ENCODE peak calls at places on chromosomes 11 and 22, in ten cellular contexts. Y is testis; O is heart right ventricle; J is hepatocyte; R is CD4-positive, alpha-beta T cell; V is colonic mucosa; C is Karpas-422; G is tibial nerve; T is adrenal gland; F is heart left ventricle. M is an unnamed sample. For H3K9me3, the result is how much of the 10 kb centered on the place peaks cover.

GRCh38 chr11:37632748-37633147 is 1034.7 kb upstream of the RAG2 start:
- DNase-seq in C (no peak), V (no peak), R (no peak), O (no peak), G (no peak), F (no peak), T (no peak), J (no peak), Y (no peak), M (no peak)

GRCh38 chr11:45154276-45154675 is 7.8 kb downstream of the PRDM11 start:
- DNase-seq in T (no peak), O (no peak), V (peak), F (no peak), G (no peak), J (no peak), Y (peak), R (no peak), C (no peak), M (no peak)

GRCh38 chr22:36619797-36620390 is 83.7 kb downstream of the CACNG2 start:
- DNase-seq in R (no peak), J (no peak), F (no peak), O (no peak), T (no peak), Y (no peak), G (no peak), V (no peak), C (peak), M (no peak)

GRCh38 chr11:72573380-72573949 is 100.8 kb downstream of the PDE2A start:
- DNase-seq in F (no peak), V (no peak), C (peak), Y (peak), J (peak), O (peak), R (no peak), T (no peak), G (no peak), M (no peak)

GRCh38 chr22:50641696-50642607 is 14.0 kb upstream of the ARSA start:
- DNase-seq in C (peak), T (no peak), V (no peak), O (peak), R (no peak), J (peak), F (peak), G (no peak), Y (peak), M (no peak)

GRCh38 chr11:106379712-106380111 is 302.2 kb downstream of the AASDHPPT start:
- DNase-seq in V (no peak), T (no peak), F (no peak), J (no peak), G (no peak), Y (no peak), R (no peak), O (no peak), C (no peak), M (no peak)

GRCh38 chr11:8257003-8257664 is 6.5 kb downstream of the LMO1 start:
- DNase-seq in T (no peak), G (no peak), C (no peak), R (no peak), J (no peak), F (no peak), V (no peak), O (no peak), Y (no peak), M (peak)

GRCh38 chr11:115741376-115741775 is 237.2 kb upstream of the CADM1 start:
- DNase-seq in V (no peak), F (no peak), Y (no peak), J (peak), O (no peak), G (no peak), C (no peak), R (no peak), T (no peak), M (no peak)

GRCh38 chr11:2913029-2913431 is 16.2 kb downstream of the PHLDA2 start:
- DNase-seq in V (no peak), R (no peak), G (no peak), Y (no peak), F (no peak), O (no peak), T (no peak), C (no peak), J (peak), M (peak)

GRCh38 chr11:19258651-19259230 is 18.0 kb upstream of the E2F8 start:
- DNase-seq in G (no peak), R (no peak), O (no peak), Y (no peak), F (no peak), V (no peak), J (no peak), C (peak), T (no peak), M (no peak)

GRCh38 chr11:113192121-113192925 is 122.1 kb upstream of the TTC12 start:
- DNase-seq in Y (no peak), T (peak), O (no peak), J (no peak), G (no peak), R (no peak), F (no peak), V (no peak), C (no peak), M (no peak)

GRCh38 chr11:57303990-57304579 is 20.7 kb downstream of the TNKS1BP1 start:
- DNase-seq in T (no peak), Y (no peak), J (no peak), V (no peak), F (no peak), G (no peak), R (no peak), C (no peak), O (no peak), M (no peak)

GRCh38 chr22:26672590-26673468 is 15.4 kb downstream of the MIAT start:
- DNase-seq in C (peak), R (peak), F (peak), G (peak), O (peak), V (peak), T (peak), J (peak), Y (peak), M (peak)

GRCh38 chr11:17036666-17037658 is 22.7 kb upstream of the PLEKHA7 start:
- DNase-seq in Y (no peak), V (peak), F (no peak), T (no peak), O (no peak), C (peak), J (peak), G (no peak), R (no peak), M (peak)

GRCh38 chr11:115579181-115579825 is 75.1 kb upstream of the CADM1 start:
- DNase-seq in R (no peak), T (no peak), V (no peak), F (no peak), O (no peak), C (no peak), Y (no peak), J (no peak), G (no peak), M (no peak)

GRCh38 chr11:123086315-123086714 is 24.4 kb upstream of the HSPA8 start:
- DNase-seq in J (no peak), V (no peak), O (no peak), F (no peak), C (no peak), Y (no peak), R (no peak), G (no peak), T (no peak), M (no peak)

GRCh38 chr11:26326793-26327400 is 5.0 kb upstream of the ANO3 start:
- DNase-seq in T (no peak), O (no peak), Y (no peak), C (no peak), J (no peak), F (no peak), R (no peak), G (no peak), V (no peak), M (no peak)

GRCh38 chr11:80958414-80958813 is 1517.6 kb upstream of the TENM4 start:
- DNase-seq in G (no peak), T (no peak), F (no peak), J (no peak), O (no peak), V (no peak), C (no peak), R (no peak), Y (no peak), M (no peak)

GRCh38 chr11:78209478-78209877 is 20.8 kb downstream of the USP35 start:
- DNase-seq in C (no peak), O (no peak), V (no peak), G (no peak), T (no peak), Y (no peak), R (no peak), J (no peak), F (no peak), M (no peak)

GRCh38 chr22:48643066-48643731 is 1184.5 kb downstream of the BRD1 start:
- DNase-seq in Y (no peak), C (no peak), R (no peak), V (no peak), J (no peak), T (no peak), G (no peak), O (peak), F (no peak), M (no peak)

GRCh38 chr11:32231909-32232493 is 141.1 kb downstream of the RCN1 start:
- DNase-seq in V (no peak), F (no peak), C (peak), O (no peak), J (peak), R (no peak), T (no peak), Y (peak), G (no peak), M (no peak)

GRCh38 chr11:38791346-38791961 is 2193.4 kb upstream of the RAG2 start:
- DNase-seq in J (peak), R (no peak), V (peak), O (no peak), Y (peak), T (peak), G (no peak), C (peak), F (no peak), M (peak)

GRCh38 chr11:27075655-27076054 is 35.0 kb downstream of the BBOX1 start:
- DNase-seq in T (no peak), G (no peak), O (no peak), R (no peak), C (no peak), F (no peak), Y (no peak), J (no peak), V (no peak), M (no peak)

GRCh38 chr11:99069831-99070444 is 49.2 kb downstream of the CNTN5 start:
- DNase-seq in J (peak), F (no peak), T (peak), O (no peak), C (no peak), V (no peak), G (no peak), R (no peak), Y (peak), M (peak)

GRCh38 chr11:124536520-124536919 is 6.9 kb downstream of the OR8B12 start:
- DNase-seq in F (peak), T (peak), Y (peak), R (no peak), J (peak), C (no peak), O (peak), G (no peak), V (no peak), M (peak)

GRCh38 chr11:61791737-61792309 is 576 bp downstream of the TMEM258 start:
- DNase-seq in T (peak), Y (peak), G (peak), J (peak), O (peak), V (peak), R (no peak), C (peak), F (peak), M (peak)

GRCh38 chr22:28923826-28924732 is 40.7 kb downstream of the ZNRF3 start:
- DNase-seq in G (no peak), J (peak), R (no peak), O (peak), F (peak), V (peak), Y (peak), T (peak), C (no peak), M (peak)

GRCh38 chr11:1270476-1270875 is 39.0 kb downstream of the TOLLIP start:
- DNase-seq in V (no peak), Y (no peak), T (no peak), G (no peak), J (no peak), F (peak), O (no peak), R (no peak), C (no peak), M (no peak)

GRCh38 chr11:61418136-61418535 is 11.6 kb downstream of the CPSF7 start:
- DNase-seq in J (no peak), O (no peak), V (no peak), T (no peak), G (no peak), C (no peak), F (no peak), Y (no peak), R (no peak), M (no peak)

GRCh38 chr22:18057568-18058209 is 20.1 kb upstream of the PEX26 start:
- DNase-seq in F (peak), G (peak), V (peak), T (peak), O (no peak), J (peak), Y (peak), C (peak), R (no peak), M (peak)

GRCh38 chr22:48863965-48864538 is 963.6 kb downstream of the BRD1 start:
- DNase-seq in V (no peak), G (no peak), C (no peak), Y (no peak), R (no peak), J (no peak), F (no peak), O (no peak), T (no peak), M (no peak)

GRCh38 chr22:47176573-47177333 is 414.3 kb downstream of the TBC1D22A start:
- DNase-seq in T (peak), Y (no peak), F (peak), J (no peak), G (peak), C (no peak), R (no peak), O (peak), V (no peak), M (no peak)

GRCh38 chr22:26656896-26657851 is at the start of gene MIAT:
- DNase-seq in C (peak), Y (no peak), J (peak), R (peak), F (no peak), T (no peak), O (no peak), G (no peak), V (peak), M (peak)

GRCh38 chr11:44595964-44596381 is 30.5 kb downstream of the CD82 start:
- DNase-seq in R (no peak), J (no peak), F (peak), G (no peak), O (peak), Y (peak), V (no peak), C (no peak), T (peak), M (peak)

GRCh38 chr11:68528630-68529029 is 68.1 kb downstream of the PPP6R3 start:
- DNase-seq in V (no peak), O (no peak), G (no peak), J (peak), R (no peak), T (no peak), Y (no peak), C (no peak), F (no peak), M (no peak)

DNA sequence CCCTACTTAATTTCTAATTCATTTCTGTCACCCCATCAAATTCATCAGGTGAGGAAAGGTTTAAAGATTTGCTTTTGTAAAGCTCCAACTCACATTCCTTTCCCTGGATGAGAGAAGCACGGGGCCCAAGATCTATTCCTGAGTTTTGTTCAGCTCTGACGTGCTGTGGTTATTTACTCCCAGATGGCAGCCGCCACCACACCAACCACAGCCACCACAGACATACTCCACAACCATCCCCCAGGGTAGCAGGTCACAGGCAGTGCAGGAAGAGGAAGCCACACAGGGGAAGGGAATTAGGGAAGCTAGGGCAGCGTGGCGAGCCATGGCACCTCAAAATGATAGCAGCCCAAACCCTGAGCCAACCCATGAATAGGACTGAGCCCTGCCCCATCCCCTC is 63.5 kb upstream of the CSNK2A3 start:
- DNase-seq in J (no peak), F (no peak), R (no peak), C (no peak), O (no peak), Y (no peak), V (no peak), T (peak), G (no peak), M (no peak)
- H3K9me3 ChIP-seq in J (under half), F (under half), R (under half), C (under half), O (under half), Y (under half), V (under half), T (under half), G (under half), M (under half)

GRCh38 chr11:29679996-29680395 is 336.8 kb downstream of the KCNA4 start:
- DNase-seq in T (no peak), V (no peak), O (no peak), F (no peak), R (no peak), J (no peak), Y (no peak), C (no peak), G (no peak), M (no peak)
- H3K9me3 ChIP-seq in T (under half), V (under half), O (under half), F (under half), R (under half), J (under half), Y (under half), C (under half), G (under half), M (under half)

GRCh38 chr11:97022942-97023341 is 633.1 kb downstream of the JRKL start:
- DNase-seq in V (no peak), O (no peak), Y (no peak), J (no peak), T (no peak), F (no peak), R (no peak), C (no peak), G (no peak), M (no peak)
- H3K9me3 ChIP-seq in V (under half), O (under half), Y (under half), J (under half), T (under half), F (under half), R (under half), C (half or more), G (under half), M (under half)

GRCh38 chr11:22426915-22427314 is 88.7 kb downstream of the SLC17A6 start:
- DNase-seq in J (no peak), O (no peak), V (no peak), C (no peak), G (no peak), Y (no peak), T (no peak), F (no peak), R (no peak), M (no peak)
- H3K9me3 ChIP-seq in J (under half), O (under half), V (under half), C (under half), G (under half), Y (under half), T (under half), F (under half), R (under half), M (under half)

GRCh38 chr11:64833198-64833502 is 11.3 kb downstream of the CDC42BPG start:
- DNase-seq in Y (no peak), C (no peak), G (no peak), J (no peak), O (no peak), T (no peak), R (no peak), V (no peak), F (no peak), M (no peak)
- H3K9me3 ChIP-seq in Y (under half), C (under half), G (under half), J (under half), O (under half), T (under half), R (under half), V (under half), F (under half), M (under half)

GRCh38 chr22:22981670-22982571 is 88.4 kb upstream of the GNAZ start:
- DNase-seq in F (no peak), Y (no peak), G (no peak), O (no peak), C (peak), R (no peak), V (no peak), T (no peak), J (no peak), M (no peak)
- H3K9me3 ChIP-seq in F (under half), Y (under half), G (under half), O (under half), C (under half), R (under half), V (under half), T (under half), J (under half), M (under half)